ENCODE peak calls at places on chromosomes 16 and 17, in eight cellular contexts. One of them, this sample, is unnamed.

GRCh38 chr16:21647562-21648164 is 4.7 kb downstream of the IGSF6 start:
- DNase-seq in cardiac muscle cell: no peak
- DNase-seq in GM03348: no peak
- DNase-seq in cardiac fibroblast: no peak
- DNase-seq in CD8-positive, alpha-beta memory T cell: no peak
- DNase-seq in stomach: no peak
- DNase-seq in GM23338: no peak
- DNase-seq in T-cell: no peak
- DNase-seq in this sample: no peak

GRCh38 chr16:85246973-85247372 is 134.7 kb upstream of the CIBAR2 start:
- DNase-seq in stomach: no peak
- DNase-seq in T-cell: no peak
- DNase-seq in GM03348: no peak
- DNase-seq in GM23338: no peak
- DNase-seq in cardiac fibroblast: no peak
- DNase-seq in CD8-positive, alpha-beta memory T cell: no peak
- DNase-seq in cardiac muscle cell: no peak
- DNase-seq in this sample: no peak

GRCh38 chr17:77297693-77298666 is 157.2 kb downstream of the SEC14L1 start:
- DNase-seq in GM03348: no peak
- DNase-seq in stomach: no peak
- DNase-seq in T-cell: no peak
- DNase-seq in GM23338: no peak
- DNase-seq in cardiac muscle cell: no peak
- DNase-seq in cardiac fibroblast: no peak
- DNase-seq in CD8-positive, alpha-beta memory T cell: no peak
- DNase-seq in this sample: no peak

GRCh38 chr17:51848451-51848850 is 310.1 kb downstream of the CA10 start:
- DNase-seq in CD8-positive, alpha-beta memory T cell: no peak
- DNase-seq in cardiac muscle cell: no peak
- DNase-seq in GM23338: no peak
- DNase-seq in stomach: no peak
- DNase-seq in cardiac fibroblast: no peak
- DNase-seq in GM03348: no peak
- DNase-seq in T-cell: no peak
- DNase-seq in this sample: no peak

GRCh38 chr16:29809031-29809747 is 2.8 kb upstream of the PRRT2 start:
- DNase-seq in CD8-positive, alpha-beta memory T cell: no peak
- DNase-seq in cardiac fibroblast: no peak
- DNase-seq in GM03348: no peak
- DNase-seq in cardiac muscle cell: no peak
- DNase-seq in T-cell: no peak
- DNase-seq in GM23338: no peak
- DNase-seq in stomach: no peak
- DNase-seq in this sample: no peak

GRCh38 chr17:79529661-79530081 is 81.2 kb downstream of the RBFOX3 start:
- DNase-seq in cardiac fibroblast: no peak
- DNase-seq in T-cell: no peak
- DNase-seq in cardiac muscle cell: no peak
- DNase-seq in GM03348: no peak
- DNase-seq in stomach: no peak
- DNase-seq in CD8-positive, alpha-beta memory T cell: no peak
- DNase-seq in GM23338: no peak
- DNase-seq in this sample: no peak

GRCh38 chr16:62363451-62363850 is 327.2 kb upstream of the CDH8 start:
- DNase-seq in cardiac fibroblast: no peak
- DNase-seq in CD8-positive, alpha-beta memory T cell: no peak
- DNase-seq in cardiac muscle cell: peak
- DNase-seq in GM03348: no peak
- DNase-seq in stomach: no peak
- DNase-seq in GM23338: peak
- DNase-seq in T-cell: no peak
- DNase-seq in this sample: no peak

GRCh38 chr17:32488604-32489180 is 1.9 kb downstream of the CDK5R1 start:
- DNase-seq in cardiac muscle cell: no peak
- DNase-seq in GM23338: no peak
- DNase-seq in cardiac fibroblast: no peak
- DNase-seq in stomach: no peak
- DNase-seq in CD8-positive, alpha-beta memory T cell: no peak
- DNase-seq in T-cell: no peak
- DNase-seq in GM03348: no peak
- DNase-seq in this sample: no peak

GRCh38 chr16:89325861-89326471 is 108.5 kb downstream of the ZNF778 start:
- DNase-seq in GM03348: peak
- DNase-seq in GM23338: no peak
- DNase-seq in stomach: peak
- DNase-seq in cardiac muscle cell: peak
- DNase-seq in T-cell: no peak
- DNase-seq in cardiac fibroblast: peak
- DNase-seq in CD8-positive, alpha-beta memory T cell: no peak
- DNase-seq in this sample: peak

GRCh38 chr17:36899250-36900129 is 37.8 kb upstream of the LHX1 start:
- DNase-seq in GM23338: peak
- DNase-seq in GM03348: no peak
- DNase-seq in T-cell: no peak
- DNase-seq in cardiac fibroblast: no peak
- DNase-seq in cardiac muscle cell: no peak
- DNase-seq in stomach: no peak
- DNase-seq in CD8-positive, alpha-beta memory T cell: no peak
- DNase-seq in this sample: no peak

GRCh38 chr17:64133546-64134215 is 3.7 kb upstream of the ERN1 start:
- DNase-seq in GM03348: peak
- DNase-seq in cardiac fibroblast: peak
- DNase-seq in GM23338: peak
- DNase-seq in T-cell: no peak
- DNase-seq in stomach: no peak
- DNase-seq in cardiac muscle cell: peak
- DNase-seq in CD8-positive, alpha-beta memory T cell: no peak
- DNase-seq in this sample: peak

GRCh38 chr17:17966399-17966798 is 5.8 kb downstream of the TOM1L2 start:
- DNase-seq in stomach: no peak
- DNase-seq in CD8-positive, alpha-beta memory T cell: no peak
- DNase-seq in cardiac fibroblast: no peak
- DNase-seq in GM23338: no peak
- DNase-seq in T-cell: no peak
- DNase-seq in GM03348: no peak
- DNase-seq in cardiac muscle cell: no peak
- DNase-seq in this sample: no peak

GRCh38 chr16:17476414-17477259 is 5.9 kb upstream of the XYLT1 start:
- DNase-seq in CD8-positive, alpha-beta memory T cell: no peak
- DNase-seq in cardiac fibroblast: peak
- DNase-seq in GM23338: peak
- DNase-seq in cardiac muscle cell: peak
- DNase-seq in GM03348: peak
- DNase-seq in stomach: peak
- DNase-seq in T-cell: no peak
- DNase-seq in this sample: peak